ENCODE peak calls at places on chromosome 7, in five cellular contexts. Y is H9, X is neuronal stem cell, H is trophoblast cell, E is H1. V is an unnamed sample.

GRCh38 chr7:70298780-70299446 is 700.6 kb downstream of the AUTS2 start:
- DNase-seq in Y (no peak), X (no peak), H (no peak), E (no peak), V (no peak)

GRCh38 chr7:26580666-26581065 is 283.7 kb downstream of the SKAP2 start:
- DNase-seq in Y (no peak), X (no peak), H (no peak), E (no peak), V (no peak)

GRCh38 chr7:2165610-2166594 is 66.8 kb downstream of the MAD1L1 start:
- DNase-seq in Y (no peak), X (no peak), H (no peak), E (no peak), V (no peak)

GRCh38 chr7:101636822-101637623 is 7.9 kb upstream of the MYL10 start:
- DNase-seq in Y (no peak), X (no peak), H (peak; percentile 88), E (no peak), V (no peak)

GRCh38 chr7:127717502-127718125 is 65.6 kb downstream of the SND1 start:
- DNase-seq in Y (no peak), X (no peak), H (no peak), E (no peak), V (no peak)

GRCh38 chr7:47095906-47096305 is 486.0 kb downstream of the TNS3 start:
- DNase-seq in Y (no peak), X (no peak), H (no peak), E (no peak), V (no peak)

GRCh38 chr7:135773451-135773850 is 24.8 kb upstream of the FAM180A start:
- DNase-seq in Y (no peak), X (no peak), H (no peak), E (no peak), V (no peak)

GRCh38 chr7:112282476-112283188 is 76.1 kb downstream of the ZNF277 start:
- DNase-seq in Y (no peak), X (no peak), H (no peak), E (no peak), V (no peak)

GRCh38 chr7:152733286-152733934 is 26.1 kb upstream of the ACTR3B start:
- DNase-seq in Y (peak; percentile 47), X (no peak), H (no peak), E (no peak), V (no peak)

GRCh38 chr7:26625286-26625685 is 239.1 kb downstream of the SKAP2 start:
- DNase-seq in Y (no peak), X (no peak), H (no peak), E (peak; percentile 10), V (no peak)

GRCh38 chr7:124688991-124689390 is 76.6 kb downstream of the GPR37 start:
- DNase-seq in Y (no peak), X (no peak), H (peak; percentile 77), E (no peak), V (peak; percentile 65)

GRCh38 chr7:47591655-47592572 is 10.0 kb upstream of the TNS3 start:
- DNase-seq in Y (no peak), X (no peak), H (peak; percentile 82), E (no peak), V (peak; percentile 41)

GRCh38 chr7:51860305-51860704 is 543.7 kb upstream of the COBL start:
- DNase-seq in Y (no peak), X (no peak), H (no peak), E (no peak), V (no peak)

GRCh38 chr7:84837405-84837804 is 349.5 kb downstream of the SEMA3D start:
- DNase-seq in Y (no peak), X (no peak), H (no peak), E (no peak), V (peak; percentile 50)

GRCh38 chr7:91836065-91836368 is 44.5 kb downstream of the MTERF1 start:
- DNase-seq in Y (no peak), X (no peak), H (no peak), E (no peak), V (no peak)

GRCh38 chr7:137953043-137953691 is 48.7 kb downstream of the CREB3L2 start:
- DNase-seq in Y (no peak), X (no peak), H (peak; percentile 63), E (no peak), V (peak; percentile 98)

GRCh38 chr7:1193593-1194424 is 33.8 kb upstream of the ZFAND2A start:
- DNase-seq in Y (peak; percentile 65), X (no peak), H (peak; percentile 9), E (peak; percentile 78), V (peak; percentile 8)

GRCh38 chr7:42831051-42831952 is 80.6 kb downstream of the C7orf25 start:
- DNase-seq in Y (peak; percentile 43), X (peak; percentile 21), H (peak; percentile 80), E (no peak), V (peak; percentile 40)

GRCh38 chr7:114007391-114007790 is 88.6 kb upstream of the PPP1R3A start:
- DNase-seq in Y (no peak), X (no peak), H (no peak), E (no peak), V (no peak)

GRCh38 chr7:105496501-105496900 is 25.6 kb downstream of the PUS7 start:
- DNase-seq in Y (no peak), X (no peak), H (peak; percentile 77), E (no peak), V (peak; percentile 29)

GRCh38 chr7:93889261-93889660 is 1.3 kb downstream of the TFPI2 start:
- DNase-seq in Y (no peak), X (no peak), H (no peak), E (no peak), V (peak; percentile 47)

GRCh38 chr7:154388412-154388811 is 336.2 kb downstream of the DPP6 start:
- DNase-seq in Y (no peak), X (no peak), H (no peak), E (no peak), V (no peak)

GRCh38 chr7:129877146-129877792 is 75.5 kb downstream of the UBE2H start:
- DNase-seq in Y (no peak), X (no peak), H (no peak), E (no peak), V (peak; percentile 26)

GRCh38 chr7:137940656-137941518 is 61.0 kb downstream of the CREB3L2 start:
- DNase-seq in Y (no peak), X (no peak), H (peak; percentile 93), E (no peak), V (peak; percentile 50)

GRCh38 chr7:129782257-129783096 is 170.3 kb downstream of the UBE2H start:
- DNase-seq in Y (no peak), X (peak; percentile 18), H (no peak), E (no peak), V (no peak)

GRCh38 chr7:36137258-36137657 is 15.8 kb upstream of the EEPD1 start:
- DNase-seq in Y (no peak), X (no peak), H (no peak), E (no peak), V (no peak)
- H2BK12ac ChIP-seq in Y (no peak overlapping the region), X (no peak overlapping the region), H (no peak overlapping the region), E (no peak overlapping the region), V (no peak overlapping the region)

GRCh38 chr7:142438235-142438922 is 180.5 kb upstream of the PRSS58 start:
- DNase-seq in Y (peak; percentile 66), X (peak; percentile 26), H (peak; percentile 68), E (peak; percentile 61), V (peak; percentile 40)

GRCh38 chr7:142441074-142441403 is 183.2 kb upstream of the PRSS58 start:
- DNase-seq in Y (no peak), X (no peak), H (no peak), E (no peak), V (no peak)

GRCh38 chr7:142440219-142441073 is 182.6 kb upstream of the PRSS58 start:
- DNase-seq in Y (no peak), X (no peak), H (peak; percentile 77), E (no peak), V (peak; percentile 81)

GRCh38 chr7:142439739-142440138 is 181.9 kb upstream of the PRSS58 start:
- DNase-seq in Y (no peak), X (no peak), H (no peak), E (no peak), V (no peak)

GRCh38 chr7:142438923-142439515 is 181.2 kb upstream of the PRSS58 start:
- DNase-seq in Y (no peak), X (no peak), H (no peak), E (no peak), V (no peak)
- H3K4ac ChIP-seq in Y (no peak overlapping the region), X (no peak overlapping the region), H (no peak overlapping the region), E (no peak overlapping the region), V (no peak overlapping the region)

DNA sequence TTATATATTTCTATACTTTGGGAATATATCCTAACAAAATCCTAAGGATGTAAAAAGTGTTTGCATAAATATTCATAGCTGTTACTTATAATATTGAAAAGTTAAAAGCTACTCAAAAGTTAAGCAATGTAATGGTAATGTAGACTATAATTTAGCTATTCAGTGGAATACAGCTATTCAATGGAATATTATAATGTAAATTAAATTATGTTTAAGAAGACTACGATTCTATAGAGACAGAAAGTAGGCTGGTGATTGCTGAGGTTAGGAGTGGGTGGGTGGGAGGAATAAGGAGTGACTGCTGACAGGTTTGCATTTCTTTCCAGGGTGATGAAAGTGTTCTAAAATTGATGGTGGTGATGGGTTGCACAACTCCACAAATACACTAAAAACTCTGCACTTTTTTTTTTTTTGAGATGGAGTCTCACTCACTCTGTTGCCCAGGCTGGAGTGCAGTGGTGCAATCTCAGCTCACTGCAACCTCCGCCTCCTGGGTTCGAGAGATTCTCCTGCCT is 21.5 kb downstream of the DENND2A start:
- DNase-seq in Y (no peak), X (no peak), H (peak; percentile 81), E (no peak), V (no peak)
- H2BK12ac ChIP-seq in Y (no peak overlapping the region), X (no peak overlapping the region), H (no peak overlapping the region), E (no peak overlapping the region), V (no peak overlapping the region)

DNA sequence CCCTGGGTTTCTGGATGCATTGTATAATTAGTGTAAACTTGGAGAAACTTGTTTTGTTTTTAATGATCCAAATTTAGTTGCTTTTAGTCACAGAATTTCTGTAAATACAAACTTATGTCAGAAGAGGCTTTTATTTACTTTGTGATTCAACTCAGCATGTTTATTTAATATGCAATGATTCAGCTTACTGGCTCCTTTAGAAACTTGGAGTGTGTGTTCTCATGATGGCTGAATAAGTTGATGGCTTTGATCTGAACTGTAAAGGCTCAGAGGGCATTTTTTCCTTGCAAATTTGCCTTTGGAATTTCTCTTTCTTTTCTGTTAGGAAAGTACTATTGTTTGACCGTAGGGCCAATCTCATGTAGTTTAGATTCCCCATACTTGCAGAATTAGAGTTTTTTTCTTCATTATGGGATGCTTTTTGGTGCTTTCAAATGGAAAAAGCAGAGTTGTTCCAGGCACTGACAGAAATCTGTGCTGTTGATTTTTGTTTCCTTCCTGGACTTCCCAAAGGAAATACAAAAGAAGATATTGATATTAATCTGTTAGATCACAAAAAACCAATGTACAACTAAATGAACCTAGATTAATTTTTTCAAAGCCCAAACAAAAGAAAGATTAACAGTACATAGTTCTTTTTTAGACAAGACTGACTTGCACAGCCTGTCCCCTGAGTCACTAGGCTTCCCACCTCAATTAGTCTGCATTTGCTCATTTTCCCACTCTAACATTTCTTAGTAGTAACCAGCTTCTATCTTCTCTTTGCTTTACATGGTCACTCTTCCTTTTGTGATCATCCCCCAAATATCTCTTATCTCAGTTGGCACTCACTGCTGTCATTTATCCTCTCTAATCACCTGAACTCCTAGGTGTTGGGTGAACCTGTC is 96.8 kb upstream of the AGR3 start:
- DNase-seq in Y (no peak), X (no peak), H (no peak), E (no peak), V (peak; percentile 81)
- H3K4ac ChIP-seq in Y (no peak overlapping the region), X (no peak overlapping the region), H (no peak overlapping the region), E (no peak overlapping the region), V (peak overlapping the region; percentile 19)

DNA sequence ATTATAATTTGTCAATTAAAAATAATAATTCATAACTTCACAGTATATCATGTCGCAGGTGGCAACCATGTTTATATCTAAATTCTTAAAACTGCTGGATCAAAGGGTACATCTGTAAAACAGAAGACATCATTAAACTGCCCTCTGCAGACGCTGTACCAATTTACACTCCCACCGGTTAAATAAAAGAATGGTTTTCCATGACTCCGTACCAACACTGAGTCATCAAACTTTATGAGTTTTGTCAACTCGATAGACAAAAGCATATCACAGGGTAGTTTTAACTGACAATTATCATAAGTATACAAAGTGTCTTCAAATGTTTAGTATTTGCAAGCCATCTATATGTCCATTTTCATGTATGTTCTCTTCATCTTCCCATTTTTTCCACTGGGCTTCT is 5.7 kb upstream of the GSTK1 start:
- DNase-seq in Y (no peak), X (no peak), H (no peak), E (no peak), V (no peak)
- H2BK12ac ChIP-seq in Y (no peak overlapping the region), X (no peak overlapping the region), H (no peak overlapping the region), E (no peak overlapping the region), V (no peak overlapping the region)

V was measured in mesenchymal stem cell.